ENCODE peak calls at places on chromosomes 11 and 22, in eight cellular contexts. One of them, this sample, is unnamed.

GRCh38 chr22:27825174-27825573 is 23.6 kb upstream of the MN1 start:
- DNase-seq in NCI-H1930: no peak
- DNase-seq in ascending aorta: no peak
- DNase-seq in HTR-8/SVneo: no peak
- DNase-seq in activated CD4-positive, alpha-beta T cell treated with anti-CD3 and anti-CD28 coated beads, Interleukin-2, amount 50 U/mL, for 48 hours: peak
- DNase-seq in fibroblast of the conjunctiva: no peak
- DNase-seq in skeletal muscle cell: no peak
- DNase-seq in sigmoid colon: no peak
- DNase-seq in this sample: no peak

GRCh38 chr22:44881624-44882023 is 128.2 kb downstream of the PHF21B start:
- DNase-seq in activated CD4-positive, alpha-beta T cell treated with anti-CD3 and anti-CD28 coated beads, Interleukin-2, amount 50 U/mL, for 48 hours: no peak
- DNase-seq in NCI-H1930: no peak
- DNase-seq in sigmoid colon: peak
- DNase-seq in ascending aorta: no peak
- DNase-seq in fibroblast of the conjunctiva: no peak
- DNase-seq in skeletal muscle cell: no peak
- DNase-seq in HTR-8/SVneo: no peak
- DNase-seq in this sample: no peak

GRCh38 chr11:131696584-131697120 is 326.2 kb downstream of the NTM start:
- DNase-seq in HTR-8/SVneo: no peak
- DNase-seq in ascending aorta: no peak
- DNase-seq in sigmoid colon: no peak
- DNase-seq in NCI-H1930: peak
- DNase-seq in fibroblast of the conjunctiva: no peak
- DNase-seq in activated CD4-positive, alpha-beta T cell treated with anti-CD3 and anti-CD28 coated beads, Interleukin-2, amount 50 U/mL, for 48 hours: no peak
- DNase-seq in skeletal muscle cell: no peak
- DNase-seq in this sample: no peak

GRCh38 chr11:1771273-1771672 is 7.5 kb upstream of the CTSD start:
- DNase-seq in activated CD4-positive, alpha-beta T cell treated with anti-CD3 and anti-CD28 coated beads, Interleukin-2, amount 50 U/mL, for 48 hours: no peak
- DNase-seq in ascending aorta: no peak
- DNase-seq in sigmoid colon: no peak
- DNase-seq in HTR-8/SVneo: no peak
- DNase-seq in NCI-H1930: no peak
- DNase-seq in fibroblast of the conjunctiva: no peak
- DNase-seq in skeletal muscle cell: no peak
- DNase-seq in this sample: no peak

GRCh38 chr11:116173946-116174911 is 598.6 kb downstream of the BUD13 start:
- DNase-seq in fibroblast of the conjunctiva: no peak
- DNase-seq in NCI-H1930: no peak
- DNase-seq in HTR-8/SVneo: no peak
- DNase-seq in ascending aorta: no peak
- DNase-seq in skeletal muscle cell: no peak
- DNase-seq in sigmoid colon: no peak
- DNase-seq in activated CD4-positive, alpha-beta T cell treated with anti-CD3 and anti-CD28 coated beads, Interleukin-2, amount 50 U/mL, for 48 hours: no peak
- DNase-seq in this sample: no peak

GRCh38 chr22:36803358-36803757 is 13.5 kb downstream of the PVALB start:
- DNase-seq in activated CD4-positive, alpha-beta T cell treated with anti-CD3 and anti-CD28 coated beads, Interleukin-2, amount 50 U/mL, for 48 hours: no peak
- DNase-seq in ascending aorta: no peak
- DNase-seq in HTR-8/SVneo: no peak
- DNase-seq in NCI-H1930: no peak
- DNase-seq in sigmoid colon: no peak
- DNase-seq in skeletal muscle cell: no peak
- DNase-seq in fibroblast of the conjunctiva: no peak
- DNase-seq in this sample: no peak

GRCh38 chr11:121212696-121213567 is 79.6 kb upstream of the SC5D start:
- DNase-seq in sigmoid colon: no peak
- DNase-seq in activated CD4-positive, alpha-beta T cell treated with anti-CD3 and anti-CD28 coated beads, Interleukin-2, amount 50 U/mL, for 48 hours: no peak
- DNase-seq in ascending aorta: no peak
- DNase-seq in NCI-H1930: no peak
- DNase-seq in HTR-8/SVneo: no peak
- DNase-seq in fibroblast of the conjunctiva: no peak
- DNase-seq in skeletal muscle cell: no peak
- DNase-seq in this sample: no peak

GRCh38 chr11:13183094-13183825 is 94.3 kb upstream of the BMAL1 start:
- DNase-seq in HTR-8/SVneo: peak
- DNase-seq in ascending aorta: no peak
- DNase-seq in NCI-H1930: peak
- DNase-seq in activated CD4-positive, alpha-beta T cell treated with anti-CD3 and anti-CD28 coated beads, Interleukin-2, amount 50 U/mL, for 48 hours: no peak
- DNase-seq in fibroblast of the conjunctiva: no peak
- DNase-seq in sigmoid colon: no peak
- DNase-seq in skeletal muscle cell: no peak
- DNase-seq in this sample: no peak

GRCh38 chr11:127825185-127825584 is 762.2 kb downstream of the ETS1 start:
- DNase-seq in ascending aorta: no peak
- DNase-seq in HTR-8/SVneo: no peak
- DNase-seq in skeletal muscle cell: no peak
- DNase-seq in NCI-H1930: no peak
- DNase-seq in activated CD4-positive, alpha-beta T cell treated with anti-CD3 and anti-CD28 coated beads, Interleukin-2, amount 50 U/mL, for 48 hours: no peak
- DNase-seq in sigmoid colon: no peak
- DNase-seq in fibroblast of the conjunctiva: no peak
- DNase-seq in this sample: no peak

GRCh38 chr22:27872488-27872887 is 46.6 kb downstream of the PITPNB start:
- DNase-seq in activated CD4-positive, alpha-beta T cell treated with anti-CD3 and anti-CD28 coated beads, Interleukin-2, amount 50 U/mL, for 48 hours: no peak
- DNase-seq in ascending aorta: no peak
- DNase-seq in HTR-8/SVneo: no peak
- DNase-seq in fibroblast of the conjunctiva: no peak
- DNase-seq in sigmoid colon: no peak
- DNase-seq in skeletal muscle cell: no peak
- DNase-seq in NCI-H1930: no peak
- DNase-seq in this sample: no peak

GRCh38 chr11:113628912-113629311 is 77.2 kb downstream of the TMPRSS5 start:
- DNase-seq in skeletal muscle cell: no peak
- DNase-seq in fibroblast of the conjunctiva: no peak
- DNase-seq in HTR-8/SVneo: no peak
- DNase-seq in activated CD4-positive, alpha-beta T cell treated with anti-CD3 and anti-CD28 coated beads, Interleukin-2, amount 50 U/mL, for 48 hours: no peak
- DNase-seq in sigmoid colon: no peak
- DNase-seq in ascending aorta: no peak
- DNase-seq in NCI-H1930: no peak
- DNase-seq in this sample: peak

GRCh38 chr11:60847281-60847680 is 5.4 kb downstream of the CCDC86 start:
- DNase-seq in fibroblast of the conjunctiva: no peak
- DNase-seq in activated CD4-positive, alpha-beta T cell treated with anti-CD3 and anti-CD28 coated beads, Interleukin-2, amount 50 U/mL, for 48 hours: no peak
- DNase-seq in sigmoid colon: no peak
- DNase-seq in ascending aorta: no peak
- DNase-seq in skeletal muscle cell: no peak
- DNase-seq in HTR-8/SVneo: no peak
- DNase-seq in NCI-H1930: no peak
- DNase-seq in this sample: no peak

GRCh38 chr11:62770778-62771143 is 435 bp upstream of the TAF6L start:
- DNase-seq in NCI-H1930: no peak
- DNase-seq in sigmoid colon: peak
- DNase-seq in fibroblast of the conjunctiva: no peak
- DNase-seq in activated CD4-positive, alpha-beta T cell treated with anti-CD3 and anti-CD28 coated beads, Interleukin-2, amount 50 U/mL, for 48 hours: peak
- DNase-seq in skeletal muscle cell: no peak
- DNase-seq in ascending aorta: no peak
- DNase-seq in HTR-8/SVneo: no peak
- DNase-seq in this sample: no peak

GRCh38 chr11:122661182-122661945 is 5.8 kb downstream of the UBASH3B start:
- DNase-seq in HTR-8/SVneo: peak
- DNase-seq in fibroblast of the conjunctiva: no peak
- DNase-seq in ascending aorta: no peak
- DNase-seq in sigmoid colon: no peak
- DNase-seq in NCI-H1930: no peak
- DNase-seq in activated CD4-positive, alpha-beta T cell treated with anti-CD3 and anti-CD28 coated beads, Interleukin-2, amount 50 U/mL, for 48 hours: no peak
- DNase-seq in skeletal muscle cell: no peak
- DNase-seq in this sample: peak

GRCh38 chr11:128471138-128471661 is 116.2 kb downstream of the ETS1 start:
- DNase-seq in HTR-8/SVneo: no peak
- DNase-seq in sigmoid colon: no peak
- DNase-seq in NCI-H1930: no peak
- DNase-seq in skeletal muscle cell: no peak
- DNase-seq in fibroblast of the conjunctiva: no peak
- DNase-seq in activated CD4-positive, alpha-beta T cell treated with anti-CD3 and anti-CD28 coated beads, Interleukin-2, amount 50 U/mL, for 48 hours: no peak
- DNase-seq in ascending aorta: no peak
- DNase-seq in this sample: no peak

GRCh38 chr11:82865841-82866240 is 34.4 kb downstream of the PRCP start:
- DNase-seq in activated CD4-positive, alpha-beta T cell treated with anti-CD3 and anti-CD28 coated beads, Interleukin-2, amount 50 U/mL, for 48 hours: no peak
- DNase-seq in NCI-H1930: no peak
- DNase-seq in sigmoid colon: no peak
- DNase-seq in skeletal muscle cell: no peak
- DNase-seq in fibroblast of the conjunctiva: no peak
- DNase-seq in ascending aorta: no peak
- DNase-seq in HTR-8/SVneo: no peak
- DNase-seq in this sample: no peak

GRCh38 chr11:95154514-95154913 is 64.9 kb downstream of the ENDOD1 start:
- DNase-seq in NCI-H1930: peak
- DNase-seq in fibroblast of the conjunctiva: no peak
- DNase-seq in skeletal muscle cell: no peak
- DNase-seq in activated CD4-positive, alpha-beta T cell treated with anti-CD3 and anti-CD28 coated beads, Interleukin-2, amount 50 U/mL, for 48 hours: peak
- DNase-seq in sigmoid colon: no peak
- DNase-seq in HTR-8/SVneo: peak
- DNase-seq in ascending aorta: no peak
- DNase-seq in this sample: peak

GRCh38 chr11:99069831-99070444 is 49.2 kb downstream of the CNTN5 start:
- DNase-seq in ascending aorta: no peak
- DNase-seq in HTR-8/SVneo: peak
- DNase-seq in fibroblast of the conjunctiva: no peak
- DNase-seq in NCI-H1930: no peak
- DNase-seq in skeletal muscle cell: peak
- DNase-seq in sigmoid colon: peak
- DNase-seq in activated CD4-positive, alpha-beta T cell treated with anti-CD3 and anti-CD28 coated beads, Interleukin-2, amount 50 U/mL, for 48 hours: peak
- DNase-seq in this sample: peak

This sample was measured in neuronal stem cell.